ENCODE peak calls at places on chromosome 21, in ten cellular contexts. B, K, H, I, X, M, C, G, Y and L are unnamed samples.

GRCh38 chr21:25639167-25639921 is at the start of gene JAM2:
- DNase-seq in H (no peak), K (peak), C (peak), G (no peak), I (peak), B (no peak), Y (peak), M (peak), X (peak), L (no peak)

GRCh38 chr21:32427958-32428623 is 15.6 kb downstream of the EVA1C start:
- DNase-seq in X (peak), M (no peak), I (no peak), C (no peak), H (peak), G (no peak), B (no peak), K (no peak), Y (no peak), L (no peak)

GRCh38 chr21:41956926-41957729 is 3.3 kb upstream of the C2CD2 start:
- DNase-seq in K (peak), X (no peak), H (peak), I (peak), G (peak), C (peak), Y (no peak), B (no peak), M (no peak), L (no peak)

GRCh38 chr21:45074048-45074817 is at the start of gene ADARB1:
- DNase-seq in K (peak), B (no peak), Y (peak), C (peak), X (peak), M (peak), H (peak), G (peak), I (peak), L (no peak)

GRCh38 chr21:38927776-38928175 is 122.0 kb downstream of the ETS2 start:
- DNase-seq in B (no peak), M (no peak), G (no peak), I (no peak), Y (no peak), H (no peak), K (no peak), C (no peak), X (no peak), L (no peak)

GRCh38 chr21:39083377-39084008 is 99.8 kb downstream of the PSMG1 start:
- DNase-seq in X (no peak), K (no peak), H (peak), M (no peak), C (no peak), B (no peak), G (no peak), I (no peak), Y (no peak), L (no peak)

GRCh38 chr21:29133796-29134195 is 3.4 kb downstream of the MAP3K7CL start:
- DNase-seq in I (no peak), G (no peak), K (no peak), M (peak), H (peak), B (no peak), C (no peak), Y (no peak), X (peak), L (no peak)

GRCh38 chr21:26528882-26529281 is 44.2 kb downstream of the CYYR1 start:
- DNase-seq in C (no peak), Y (no peak), H (no peak), X (no peak), I (no peak), G (no peak), B (no peak), M (no peak), K (no peak), L (no peak)

GRCh38 chr21:36065497-36066036 is 4.3 kb upstream of the CBR1 start:
- DNase-seq in G (peak), M (no peak), I (no peak), X (no peak), H (peak), C (peak), K (peak), B (no peak), Y (peak), L (no peak)

GRCh38 chr21:26550357-26550756 is 22.7 kb downstream of the CYYR1 start:
- DNase-seq in M (no peak), I (no peak), X (no peak), Y (no peak), G (no peak), H (no peak), B (no peak), K (no peak), C (no peak), L (no peak)

GRCh38 chr21:24955275-24955961 is 651.9 kb downstream of the MRPL39 start:
- DNase-seq in H (no peak), C (no peak), Y (no peak), K (no peak), I (no peak), B (no peak), X (no peak), M (no peak), G (no peak), L (no peak)

GRCh38 chr21:33975548-33976081 is 60.0 kb upstream of the ATP5PO start:
- DNase-seq in I (no peak), M (no peak), C (peak), Y (no peak), G (no peak), B (no peak), K (peak), X (no peak), H (peak), L (no peak)

GRCh38 chr21:45072963-45073300 is 1.4 kb upstream of the ADARB1 start:
- DNase-seq in K (no peak), B (no peak), X (peak), Y (no peak), H (no peak), G (no peak), M (no peak), C (no peak), I (peak), L (no peak)

GRCh38 chr21:24418671-24419070 is 1188.6 kb downstream of the MRPL39 start:
- DNase-seq in X (no peak), I (no peak), B (no peak), K (no peak), G (no peak), H (no peak), C (no peak), M (no peak), Y (no peak), L (no peak)

GRCh38 chr21:16072692-16073091 is 342.9 kb downstream of the USP25 start:
- DNase-seq in B (peak), Y (no peak), H (peak), I (no peak), X (no peak), M (no peak), C (peak), G (no peak), K (peak), L (no peak)

GRCh38 chr21:35940074-35940927 is 120.0 kb downstream of the SETD4 start:
- DNase-seq in I (peak), H (peak), M (peak), G (peak), X (no peak), C (peak), K (peak), B (peak), Y (peak), L (peak)

GRCh38 chr21:42258150-42258884 is 39.4 kb downstream of the ABCG1 start:
- DNase-seq in M (peak), G (no peak), B (no peak), C (peak), I (peak), Y (peak), K (peak), H (peak), X (peak), L (peak)

GRCh38 chr21:37071561-37072238 is 1.2 kb downstream of the PIGP start:
- DNase-seq in Y (no peak), I (peak), G (no peak), M (peak), C (peak), B (no peak), X (peak), K (peak), H (peak), L (peak)